ENCODE peak calls at places on chromosome 20, in six cellular contexts. W is uterus; Z is stimulated activated CD8-positive, alpha-beta memory T cell treated with anti-CD3 and anti-CD28 coated beads, Interleukin-4, amount 100 ng/mL, for 1 hour; N is hippocampal formation; V is activated CD4-positive, CD25-positive, alpha-beta regulatory T cell treated with anti-CD3 and anti-CD28 coated beads, Interleukin-2, amount 50 U/mL, for 72 hours; X is sigmoid colon. E is an unnamed sample.

GRCh38 chr20:13396036-13396435 is 175.0 kb downstream of the ISM1 start:
- DNase-seq in V (no peak), W (no peak), X (no peak), N (no peak), Z (no peak), E (no peak)

GRCh38 chr20:5973172-5973571 is 22.7 kb downstream of the MCM8 start:
- DNase-seq in W (no peak), N (no peak), V (no peak), X (no peak), Z (no peak), E (peak; percentile 39)

GRCh38 chr20:37803476-37804307 is 99.2 kb upstream of the VSTM2L start:
- DNase-seq in W (no peak), N (no peak), Z (no peak), V (no peak), X (no peak), E (no peak)

GRCh38 chr20:7841291-7841966 is 98.8 kb downstream of the HAO1 start:
- DNase-seq in X (no peak), N (no peak), V (no peak), W (no peak), Z (no peak), E (no peak)

GRCh38 chr20:21513881-21514540 is at the start of gene NKX2-2:
- DNase-seq in Z (no peak), W (no peak), N (peak; percentile 79), V (no peak), X (no peak), E (no peak)

GRCh38 chr20:24731312-24731711 is 217.8 kb upstream of the CST7 start:
- DNase-seq in X (no peak), N (no peak), V (no peak), W (no peak), Z (no peak), E (no peak)

GRCh38 chr20:62774076-62774714 is 22.1 kb upstream of the MRGBP start:
- DNase-seq in N (no peak), W (no peak), X (no peak), V (no peak), Z (no peak), E (no peak)

GRCh38 chr20:32163951-32164350 is 43.6 kb downstream of the PLAGL2 start:
- DNase-seq in Z (no peak), W (no peak), V (no peak), N (no peak), X (peak; percentile 25), E (no peak)

GRCh38 chr20:48198951-48199431 is 413.7 kb upstream of the SULF2 start:
- DNase-seq in W (peak; percentile 94), Z (no peak), V (no peak), N (no peak), X (no peak), E (no peak)

GRCh38 chr20:33009214-33010132 is 2.0 kb downstream of the BPIFB2 start:
- DNase-seq in W (no peak), V (no peak), Z (no peak), N (no peak), X (no peak), E (no peak)

GRCh38 chr20:4918473-4918872 is 82.8 kb downstream of the SLC23A2 start:
- DNase-seq in Z (no peak), V (no peak), N (no peak), X (no peak), W (no peak), E (no peak)

GRCh38 chr20:39983655-39984054 is 705.4 kb downstream of the MAFB start:
- DNase-seq in V (no peak), X (no peak), N (no peak), Z (no peak), W (no peak), E (no peak)

GRCh38 chr20:63116412-63117106 is 99.4 kb downstream of the YTHDF1 start:
- DNase-seq in W (no peak), V (no peak), N (no peak), X (no peak), Z (no peak), E (no peak)

GRCh38 chr20:62766716-62767115 is 29.6 kb upstream of the MRGBP start:
- DNase-seq in W (no peak), X (no peak), N (no peak), Z (no peak), V (no peak), E (peak; percentile 52)

GRCh38 chr20:45095753-45096371 is 5.1 kb downstream of the KCNS1 start:
- DNase-seq in N (peak; percentile 50), V (peak; percentile 50), Z (peak; percentile 29), W (peak; percentile 52), X (no peak), E (peak; percentile 46)

GRCh38 chr20:8435251-8436035 is 303.4 kb downstream of the PLCB1 start:
- DNase-seq in W (no peak), X (no peak), Z (no peak), N (no peak), V (no peak), E (no peak)

GRCh38 chr20:57819981-57820380 is 110.2 kb upstream of the PMEPA1 start:
- DNase-seq in V (no peak), Z (no peak), X (no peak), N (no peak), W (no peak), E (no peak)

GRCh38 chr20:38172344-38172743 is 7.3 kb upstream of the TGM2 start:
- DNase-seq in Z (no peak), V (no peak), N (no peak), W (no peak), X (peak; percentile 8), E (no peak)

GRCh38 chr20:34526466-34526865 is 10.2 kb downstream of the DYNLRB1 start:
- DNase-seq in N (no peak), W (no peak), X (no peak), Z (no peak), V (no peak), E (no peak)

GRCh38 chr20:63070771-63071540 is 64.2 kb upstream of the BHLHE23 start:
- DNase-seq in V (no peak), Z (no peak), W (no peak), X (peak; percentile 51), N (no peak), E (no peak)

GRCh38 chr20:44693625-44694024 is 21.5 kb upstream of the CCN5 start:
- DNase-seq in Z (no peak), W (no peak), X (no peak), V (no peak), N (no peak), E (no peak)

GRCh38 chr20:1357921-1358671 is 29.2 kb upstream of the SDCBP2 start:
- DNase-seq in X (no peak), W (no peak), N (no peak), Z (no peak), V (peak; percentile 38), E (no peak)

GRCh38 chr20:50192364-50193168 is 1.9 kb downstream of the CEBPB start:
- DNase-seq in V (peak; percentile 79), W (peak; percentile 92), Z (peak; percentile 55), N (no peak), X (peak; percentile 96), E (peak; percentile 87)